ENCODE peak calls at places on chromosome 18, in seven cellular contexts. C is IMR-90, W is H1, U is mesenchymal stem cell, G is trophoblast cell, I is neuronal stem cell, H is H9. B is an unnamed sample. For H3K4me1, the result is how much of the 10 kb centered on the place peaks cover.

GRCh38 chr18:69895081-69896047 is 52.3 kb downstream of the CD226 start:
- DNase-seq in C (no peak), W (no peak), U (no peak), G (no peak), I (no peak), H (no peak), B (peak)

GRCh38 chr18:49447810-49448745 is 12.4 kb downstream of the DYM start:
- DNase-seq in C (peak), W (no peak), U (peak), G (peak), I (no peak), H (peak), B (peak)

GRCh38 chr18:69480460-69480859 is 79.8 kb downstream of the DOK6 start:
- DNase-seq in C (no peak), W (no peak), U (no peak), G (no peak), I (no peak), H (no peak), B (no peak)

GRCh38 chr18:40690062-40690461 is 1265.0 kb upstream of the PIK3C3 start:
- DNase-seq in C (no peak), W (no peak), U (no peak), G (no peak), I (no peak), H (no peak), B (no peak)

GRCh38 chr18:10490401-10491289 is 35.2 kb upstream of the NAPG start:
- DNase-seq in C (no peak), W (no peak), U (no peak), G (peak), I (no peak), H (peak), B (peak)

GRCh38 chr18:23183356-23184150 is 48.3 kb downstream of the CABLES1 start:
- DNase-seq in C (peak), W (no peak), U (peak), G (no peak), I (no peak), H (no peak), B (no peak)

GRCh38 chr18:43949291-43949690 is 672.0 kb upstream of the SYT4 start:
- DNase-seq in C (no peak), W (no peak), U (no peak), G (no peak), I (no peak), H (no peak), B (no peak)

GRCh38 chr18:41146301-41146700 is 808.7 kb upstream of the PIK3C3 start:
- DNase-seq in C (no peak), W (no peak), U (no peak), G (no peak), I (no peak), H (no peak), B (peak)

GRCh38 chr18:23662309-23663263 is at the start of gene ANKRD29:
- DNase-seq in C (no peak), W (no peak), U (peak), G (peak), I (peak), H (peak), B (peak)

GRCh38 chr18:45357681-45358470 is 257.4 kb upstream of the SLC14A2 start:
- DNase-seq in C (no peak), W (no peak), U (no peak), G (no peak), I (no peak), H (no peak), B (no peak)

GRCh38 chr18:68915066-68915465 is 117.2 kb downstream of the CCDC102B start:
- DNase-seq in C (no peak), W (no peak), U (no peak), G (no peak), I (no peak), H (no peak), B (no peak)

DNA sequence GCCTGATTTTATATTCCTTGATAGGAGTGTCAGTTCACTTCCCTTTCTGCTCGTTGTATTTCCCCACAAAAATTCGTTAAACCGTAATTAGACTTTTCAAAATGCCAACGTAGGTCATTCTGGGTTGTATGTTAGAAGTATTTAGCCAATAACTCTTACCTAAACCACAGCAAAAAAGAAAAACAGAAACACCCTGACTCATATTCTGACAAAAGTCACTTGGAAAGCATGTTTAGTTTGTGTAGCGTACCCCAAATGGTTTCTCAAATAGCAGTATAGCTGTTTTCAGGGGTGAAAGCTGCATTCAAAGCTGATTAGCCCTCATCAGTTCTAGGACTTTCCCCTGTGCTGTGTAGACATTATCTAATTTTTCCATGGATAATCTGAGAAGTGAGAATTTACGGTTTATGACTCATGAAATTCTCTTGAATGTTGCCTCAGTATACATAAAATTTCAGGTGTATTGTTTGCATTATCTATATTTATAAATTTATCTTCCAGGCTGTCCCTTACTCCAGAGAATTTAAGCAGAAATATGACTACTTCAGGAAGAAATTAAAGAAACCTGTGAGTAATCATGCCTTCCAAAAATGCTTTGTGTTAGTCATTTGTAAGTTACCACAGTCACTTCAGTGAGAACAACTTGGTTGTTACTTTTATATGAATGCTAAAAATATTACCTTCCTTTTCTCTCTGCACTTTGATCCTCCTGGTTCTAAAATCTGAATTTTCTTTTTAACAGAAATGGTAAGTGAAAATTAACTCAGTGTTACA is 264.9 kb downstream of the ALPK2 start:
- DNase-seq in C (peak), W (no peak), U (peak), G (peak), I (no peak), H (no peak), B (no peak)
- H3K27ac ChIP-seq in C (no peak), W (no peak), U (peak), G (no peak), I (no peak), H (no peak), B (no peak)

GRCh38 chr18:78362198-78362597 is 617.4 kb upstream of the SALL3 start:
- DNase-seq in C (no peak), W (no peak), U (no peak), G (no peak), I (no peak), H (no peak), B (no peak)
- H3K4ac ChIP-seq in C (no peak), W (no peak), U (no peak), G (no peak), I (no peak), H (no peak), B (no peak)

GRCh38 chr18:77061291-77061945 is 71.2 kb downstream of the MBP start:
- DNase-seq in C (peak), W (no peak), U (no peak), G (no peak), I (no peak), H (no peak), B (no peak)
- H3K4me1 ChIP-seq in C (under half), W (under half), U (under half), G (under half), I (under half), H (under half), B (under half)

DNA sequence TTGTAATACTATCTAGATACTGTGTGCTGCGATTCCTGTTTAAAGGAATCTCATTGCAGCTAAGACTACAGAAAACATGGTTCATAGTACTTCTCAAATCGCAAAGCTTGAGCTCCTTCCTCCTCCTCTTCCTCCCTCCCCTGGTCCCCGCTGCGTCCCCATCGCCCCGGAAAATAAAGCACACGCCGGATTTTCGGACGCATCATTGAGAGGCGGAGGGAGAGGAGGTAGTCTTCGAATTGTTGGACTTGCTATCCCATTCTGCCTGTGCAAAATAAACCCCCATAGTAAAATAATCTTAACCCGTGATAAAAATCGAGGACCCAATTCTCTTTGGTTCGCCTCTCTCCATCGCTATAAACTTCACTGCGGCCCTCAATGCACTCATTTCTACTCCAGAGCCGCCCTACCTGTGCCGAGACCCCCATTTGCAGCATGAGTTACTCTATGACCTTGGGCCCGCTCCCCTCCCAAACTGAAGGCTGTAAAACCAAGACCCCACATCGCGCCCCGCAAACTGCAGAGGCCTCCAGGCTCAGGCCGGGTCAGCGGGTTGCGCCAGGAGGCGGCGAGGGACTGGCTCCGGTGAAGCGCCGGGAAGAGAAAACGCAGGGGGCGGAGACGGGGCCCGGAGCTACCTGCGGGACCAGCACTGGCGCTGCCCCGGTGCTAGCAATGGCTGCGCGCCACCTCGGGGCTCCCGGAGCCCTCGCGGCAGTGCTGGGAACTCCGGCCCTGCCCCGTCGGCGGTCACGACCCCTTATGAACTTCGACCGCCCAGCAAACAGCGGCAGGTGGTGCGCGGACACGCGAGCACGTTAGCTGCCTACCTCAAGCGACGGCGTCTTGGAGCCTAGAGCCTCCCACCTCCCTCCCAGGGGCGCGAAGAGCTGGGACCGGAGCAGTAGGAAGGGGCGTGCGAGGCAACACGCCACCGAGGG is 649 bp downstream of the ESCO1 start:
- DNase-seq in C (peak), W (no peak), U (peak), G (peak), I (no peak), H (peak), B (peak)
- H3K27ac ChIP-seq in C (peak), W (peak), U (peak), G (peak), I (peak), H (peak), B (peak)

DNA sequence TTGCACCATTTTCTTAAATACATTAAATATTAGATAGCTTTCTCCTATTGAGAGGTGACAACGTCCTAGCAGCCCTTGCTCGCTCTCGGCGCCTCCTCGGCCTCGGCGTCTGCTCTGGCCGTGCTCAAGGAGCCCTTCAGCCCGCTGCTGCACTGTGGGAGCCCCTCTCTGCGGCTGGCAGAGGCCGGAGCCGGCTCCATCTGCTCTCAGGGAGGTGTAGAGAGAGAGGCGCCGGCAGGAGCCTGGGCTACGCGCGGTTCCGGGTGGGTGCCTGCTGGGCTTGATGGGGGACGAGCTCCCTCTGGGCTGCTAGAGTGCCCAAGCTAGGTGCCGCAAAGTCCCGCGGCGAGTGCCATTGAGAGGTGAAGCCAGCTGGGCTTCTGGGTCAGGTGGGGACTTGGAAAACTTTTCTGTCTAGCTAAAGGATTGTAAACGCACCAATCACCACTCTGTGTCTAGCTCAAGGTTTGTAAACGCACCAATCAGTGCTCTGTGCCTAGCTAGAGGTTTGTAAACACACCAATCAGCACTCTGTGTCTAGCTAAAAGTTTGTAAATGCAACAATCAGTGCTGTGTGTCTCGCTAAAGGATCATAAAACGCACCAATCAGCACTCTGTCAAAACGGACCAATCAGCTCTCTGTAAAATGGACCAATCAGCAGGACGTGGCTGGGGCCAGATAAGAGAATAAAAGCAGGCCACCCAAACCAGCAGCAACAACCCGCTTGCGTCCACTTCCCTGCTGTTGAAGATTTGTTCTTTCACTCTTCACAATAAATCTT is 3.1 kb downstream of the RPRD1A start:
- DNase-seq in C (no peak), W (no peak), U (no peak), G (no peak), I (no peak), H (peak), B (no peak)
- H3K4ac ChIP-seq in C (no peak), W (no peak), U (no peak), G (peak), I (no peak), H (no peak), B (no peak)

GRCh38 chr18:58529714-58530354 is 99.1 kb downstream of the ALPK2 start:
- DNase-seq in C (peak), W (peak), U (peak), G (peak), I (peak), H (peak), B (peak)
- H3K4me1 ChIP-seq in C (under half), W (under half), U (under half), G (under half), I (under half), H (under half), B (under half)

GRCh38 chr18:21704603-21705364 is at the start of gene ABHD3:
- DNase-seq in C (peak), W (peak), U (peak), G (peak), I (peak), H (peak), B (peak)
- H3K27ac ChIP-seq in C (peak), W (peak), U (no peak), G (peak), I (peak), H (no peak), B (peak)

GRCh38 chr18:26875040-26875654 is 9.6 kb upstream of the AQP4 start:
- DNase-seq in C (no peak), W (no peak), U (no peak), G (no peak), I (no peak), H (no peak), B (no peak)
- H3K4ac ChIP-seq in C (no peak), W (no peak), U (no peak), G (no peak), I (no peak), H (no peak), B (no peak)

GRCh38 chr18:8946046-8946838 is 156.3 kb upstream of the NDUFV2 start:
- DNase-seq in C (peak), W (no peak), U (peak), G (peak), I (no peak), H (no peak), B (no peak)
- H3K4me1 ChIP-seq in C (under half), W (under half), U (under half), G (under half), I (under half), H (under half), B (under half)

GRCh38 chr18:54357082-54357659 is 487 bp downstream of the STARD6 start:
- DNase-seq in C (peak), W (no peak), U (no peak), G (no peak), I (no peak), H (no peak), B (no peak)

GRCh38 chr18:54359233-54359632 is 1.5 kb downstream of the C18orf54 start:
- DNase-seq in C (peak), W (no peak), U (no peak), G (peak), I (no peak), H (no peak), B (no peak)

GRCh38 chr18:54358495-54358793 is 738 bp downstream of the C18orf54 start:
- DNase-seq in C (peak), W (no peak), U (no peak), G (peak), I (no peak), H (no peak), B (no peak)

GRCh38 chr18:54360406-54360805 is 2.7 kb downstream of the C18orf54 start:
- DNase-seq in C (peak), W (no peak), U (peak), G (peak), I (no peak), H (no peak), B (no peak)

GRCh38 chr18:54357660-54358494 is at the start of the genes C18orf54 and STARD6:
- DNase-seq in C (peak), W (peak), U (peak), G (peak), I (peak), H (peak), B (peak)
- H3K27ac ChIP-seq in C (peak), W (peak), U (peak), G (peak), I (peak), H (no peak), B (peak)